ENCODE peak calls at places on chromosomes 3 and 15, in five cellular contexts. R, L, E, W and M are unnamed samples. For H3K27me3, the result is how much of the 10 kb centered on the place peaks cover.

GRCh38 chr3:100880072-100880471 is 113.1 kb downstream of the ABI3BP start:
- DNase-seq in W (no peak), E (peak), R (no peak), L (no peak), M (no peak)

GRCh38 chr3:121619691-121620090 is 26.5 kb downstream of the FBXO40 start:
- DNase-seq in E (no peak), W (no peak), R (no peak), L (no peak), M (no peak)

GRCh38 chr3:17243616-17244015 is 358.9 kb downstream of the PLCL2 start:
- DNase-seq in W (no peak), E (no peak), L (no peak), R (no peak), M (no peak)

GRCh38 chr3:9020396-9020795 is 57.1 kb upstream of the RAD18 start:
- DNase-seq in W (no peak), E (no peak), R (no peak), L (no peak), M (no peak)

GRCh38 chr15:38652998-38653397 is 88.4 kb upstream of the RASGRP1 start:
- DNase-seq in W (no peak), R (no peak), E (no peak), L (no peak), M (no peak)

GRCh38 chr3:123564056-123564455 is 20.8 kb downstream of the HACD2 start:
- DNase-seq in L (no peak), W (no peak), E (no peak), R (no peak), M (no peak)

GRCh38 chr3:39146083-39146501 is 7.3 kb downstream of the CSRNP1 start:
- DNase-seq in R (peak), L (no peak), W (no peak), E (peak), M (no peak)

GRCh38 chr3:97885931-97886824 is 64.4 kb downstream of the CRYBG3 start:
- DNase-seq in W (no peak), L (no peak), E (no peak), R (no peak), M (no peak)

GRCh38 chr15:65470866-65471265 is 46.6 kb downstream of the DPP8 start:
- DNase-seq in R (no peak), L (no peak), E (no peak), W (no peak), M (no peak)

GRCh38 chr3:134610455-134611385 is 40.1 kb downstream of the KY start:
- DNase-seq in L (no peak), W (no peak), R (no peak), E (no peak), M (no peak)

GRCh38 chr3:78879516-78879860 is 888.3 kb downstream of the ROBO1 start:
- DNase-seq in W (no peak), E (no peak), R (no peak), L (no peak), M (no peak)

GRCh38 chr15:29081781-29082180 is 187.8 kb downstream of the NSMCE3 start:
- DNase-seq in R (no peak), E (no peak), W (no peak), L (no peak), M (no peak)

GRCh38 chr3:58521002-58521670 is 15.9 kb downstream of the ACOX2 start:
- DNase-seq in E (no peak), R (no peak), W (no peak), L (no peak), M (no peak)

GRCh38 chr3:184629555-184630160 is 68.1 kb downstream of the EPHB3 start:
- DNase-seq in R (no peak), L (no peak), W (peak), E (no peak), M (no peak)

DNA sequence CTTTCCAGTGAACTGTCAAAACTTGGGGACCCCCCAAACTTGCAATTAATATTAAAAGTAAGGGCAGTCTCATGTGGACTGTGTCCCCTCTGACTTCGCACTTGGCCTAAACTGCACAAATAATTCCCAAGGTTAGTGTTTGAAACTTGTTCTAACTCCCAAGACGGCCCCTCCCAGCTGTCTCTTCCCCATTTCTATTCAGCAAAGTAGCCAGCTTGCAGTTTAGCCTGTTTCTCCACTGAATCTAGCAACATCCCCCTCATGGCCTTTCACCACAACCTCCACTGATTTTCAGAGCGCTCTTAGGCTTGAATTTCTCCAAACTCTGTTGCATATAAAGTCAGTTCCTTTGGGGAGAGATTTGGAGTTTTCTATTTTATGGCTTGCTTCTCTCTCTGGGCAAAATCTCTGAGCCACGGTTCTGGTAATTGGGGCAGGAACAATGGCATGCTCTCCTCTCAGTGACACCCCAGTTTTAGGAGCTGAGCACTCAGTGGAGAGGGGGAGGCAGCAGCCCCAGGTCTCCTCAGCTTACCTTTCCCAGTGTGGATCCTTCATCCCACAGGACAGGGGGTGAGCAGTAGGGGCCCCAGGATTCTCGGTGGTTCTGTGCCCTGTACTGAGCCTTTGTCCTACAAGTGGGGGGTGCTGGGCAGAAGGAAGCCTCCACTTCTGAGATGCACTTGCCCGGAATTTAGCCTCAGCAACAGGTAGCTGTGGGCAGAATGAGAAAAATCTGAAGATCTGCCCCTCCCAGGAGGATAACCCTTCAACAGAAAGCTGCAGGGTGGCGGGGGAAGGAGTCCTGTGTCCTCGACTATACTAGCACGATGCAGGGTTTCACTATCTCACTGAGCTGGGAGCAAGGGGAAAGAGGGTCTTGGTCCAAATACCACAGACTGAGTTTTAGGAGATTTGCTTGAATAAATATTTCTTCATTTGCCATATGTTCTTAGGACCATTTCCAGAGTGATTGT is 39.3 kb upstream of the GATA2 start:
- DNase-seq in W (no peak), R (no peak), L (no peak), E (no peak), M (no peak)
- H3K27me3 ChIP-seq in W (under half), R (under half), L (under half), E (under half), M (half or more)

GRCh38 chr15:77901921-77902750 is 175.4 kb downstream of the TBC1D2B start:
- DNase-seq in E (peak), R (peak), L (no peak), W (no peak), M (no peak)
- TF ChIP-seq CTCF in E (no peak), R (no peak), L (no peak), W (no peak), M (peak)

GRCh38 chr3:189797103-189797850 is 166.1 kb downstream of the TP63 start:
- DNase-seq in W (no peak), E (no peak), R (no peak), L (no peak), M (no peak)
- H3K27me3 ChIP-seq in W (under half), E (under half), R (under half), L (under half), M (under half)

GRCh38 chr3:64395490-64395889 is 170.2 kb upstream of the PRICKLE2 start:
- DNase-seq in W (no peak), E (no peak), L (no peak), R (no peak), M (no peak)

GRCh38 chr3:64400706-64401105 is 175.4 kb upstream of the PRICKLE2 start:
- DNase-seq in L (no peak), E (no peak), R (no peak), W (no peak), M (no peak)

GRCh38 chr3:64398431-64398830 is 173.2 kb upstream of the PRICKLE2 start:
- DNase-seq in E (no peak), L (no peak), W (no peak), R (no peak), M (no peak)

GRCh38 chr3:64399205-64399800 is 174.0 kb upstream of the PRICKLE2 start:
- DNase-seq in R (no peak), E (no peak), W (no peak), L (peak), M (peak)
- TF ChIP-seq CTCF in R (peak), E (peak), W (peak), L (peak), M (peak)

DNA sequence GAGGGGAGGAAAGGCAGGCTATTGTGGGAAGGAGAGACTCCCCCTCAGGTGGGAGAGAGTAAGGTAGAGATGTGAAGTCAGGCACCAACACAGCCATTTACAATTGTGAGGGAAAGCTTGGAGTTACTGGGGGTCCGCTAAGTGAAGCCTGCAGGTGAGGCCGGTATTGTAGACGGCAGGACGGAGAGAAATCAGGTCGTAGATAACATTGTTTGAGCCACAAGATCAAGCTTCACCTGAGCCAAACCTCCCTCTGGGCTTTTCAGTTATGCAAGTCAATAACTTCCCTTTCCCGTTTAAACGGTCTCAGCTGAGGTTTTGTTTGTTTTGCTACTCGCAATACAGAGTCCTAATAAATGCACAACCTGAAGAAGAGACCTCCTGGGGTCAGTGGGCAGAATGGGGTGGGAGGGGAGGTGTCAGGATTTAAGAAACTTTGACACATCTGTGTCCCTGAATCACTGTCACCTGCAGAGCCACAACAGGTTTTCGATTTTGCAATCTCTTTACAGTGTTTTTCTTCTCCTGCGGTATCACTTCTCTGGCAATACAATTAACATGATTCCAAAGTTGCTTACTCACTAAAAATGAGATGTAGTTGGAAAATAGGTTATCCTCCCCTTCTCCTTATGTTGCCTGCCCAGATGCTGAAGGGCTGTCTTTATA is 72.0 kb upstream of the GLCE start:
- DNase-seq in R (no peak), L (no peak), E (no peak), W (no peak), M (peak)
- H3K27me3 ChIP-seq in R (under half), L (under half), E (under half), W (under half), M (under half)

GRCh38 chr3:178948546-178948945 is 123.1 kb downstream of the ZMAT3 start:
- DNase-seq in W (no peak), L (no peak), R (no peak), E (no peak), M (no peak)

GRCh38 chr3:178950676-178951075 is 120.9 kb downstream of the ZMAT3 start:
- DNase-seq in W (no peak), E (no peak), R (no peak), L (no peak), M (peak)

GRCh38 chr3:178949896-178950295 is 121.7 kb downstream of the ZMAT3 start:
- DNase-seq in R (no peak), E (no peak), W (no peak), L (no peak), M (no peak)

DNA sequence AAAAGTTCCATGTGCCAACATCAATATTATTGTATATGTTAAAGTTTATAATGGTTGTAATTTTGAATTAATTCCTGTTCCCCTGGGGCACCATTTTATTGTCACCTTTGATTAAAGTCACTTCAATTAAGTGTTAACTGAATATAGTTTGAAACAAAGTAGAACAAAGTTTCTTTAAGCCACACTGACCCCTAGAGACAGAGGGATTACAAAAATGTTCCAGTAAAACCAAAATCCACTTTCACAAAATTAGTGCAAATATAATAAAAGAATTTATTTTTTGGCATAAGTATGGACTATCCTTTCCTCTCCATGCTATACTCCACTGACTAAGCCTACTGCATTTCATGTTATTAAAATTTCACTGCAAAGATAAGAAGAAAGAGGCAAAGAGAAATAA is 123.9 kb downstream of the ZMAT3 start:
- DNase-seq in L (no peak), E (no peak), R (no peak), W (no peak), M (no peak)
- TF ChIP-seq CTCF in L (peak), E (peak), R (no peak), W (no peak), M (peak)

GRCh38 chr3:192620300-192620699 is 107.0 kb downstream of the FGF12 start:
- DNase-seq in W (no peak), E (no peak), R (no peak), L (no peak), M (no peak)
- H3K27me3 ChIP-seq in W (under half), E (under half), R (under half), L (under half), M (under half)